ENCODE peak calls at places on chromosome 5, in four cellular contexts. E, G, T and J are unnamed samples.

GRCh38 chr5:110055301-110055700 is 365.6 kb downstream of the MAN2A1 start:
- DNase-seq in E (no peak), G (no peak), T (no peak), J (peak; percentile 40)

GRCh38 chr5:123283537-123283936 is 139.7 kb downstream of the CEP120 start:
- DNase-seq in T (no peak), E (no peak), G (no peak), J (no peak)

GRCh38 chr5:113058706-113059226 is 82.2 kb downstream of the DCP2 start:
- DNase-seq in G (no peak), E (no peak), T (no peak), J (no peak)

GRCh38 chr5:103364074-103364473 is 105.5 kb downstream of the MACIR start:
- DNase-seq in E (no peak), G (no peak), T (no peak), J (no peak)

GRCh38 chr5:85681871-85682270 is 935.9 kb upstream of the COX7C start:
- DNase-seq in T (no peak), E (no peak), G (no peak), J (no peak)

GRCh38 chr5:129670944-129671343 is 77.0 kb upstream of the MINAR2 start:
- DNase-seq in G (no peak), T (no peak), E (no peak), J (peak; percentile 71)

GRCh38 chr5:77087484-77088291 is 603 bp upstream of the ZBED3 start:
- DNase-seq in E (peak; percentile 38), T (peak; percentile 46), G (peak; percentile 44), J (peak; percentile 36)

GRCh38 chr5:142872795-142873194 is 102.6 kb downstream of the ARHGAP26 start:
- DNase-seq in G (no peak), E (peak; percentile 68), T (no peak), J (peak; percentile 17)

GRCh38 chr5:16464664-16465543 is 696 bp downstream of the ZNF622 start:
- DNase-seq in E (no peak), G (no peak), T (no peak), J (peak; percentile 46)

GRCh38 chr5:16593013-16593412 is 23.8 kb downstream of the RETREG1 start:
- DNase-seq in T (no peak), E (no peak), G (no peak), J (peak; percentile 51)

GRCh38 chr5:28284788-28285187 is 1246.4 kb upstream of the CDH9 start:
- DNase-seq in T (no peak), G (no peak), E (no peak), J (peak; percentile 3)

GRCh38 chr5:139808481-139809330 is 13.1 kb downstream of the PSD2 start:
- DNase-seq in E (no peak), G (no peak), T (no peak), J (peak; percentile 48)

GRCh38 chr5:136030956-136031611 is 2.3 kb downstream of the TGFBI start:
- DNase-seq in E (no peak), T (peak; percentile 19), G (no peak), J (peak; percentile 34)

GRCh38 chr5:4082966-4083564 is 487.4 kb downstream of the IRX1 start:
- DNase-seq in E (no peak), G (no peak), T (no peak), J (no peak)

GRCh38 chr5:155631116-155631515 is 617.6 kb downstream of the KIF4B start:
- DNase-seq in G (no peak), T (no peak), E (no peak), J (peak; percentile 1)

GRCh38 chr5:31329722-31330121 is 136.2 kb downstream of the CDH6 start:
- DNase-seq in T (no peak), G (no peak), E (no peak), J (no peak)

GRCh38 chr5:138353550-138353893 is 1.0 kb downstream of the KDM3B start:
- DNase-seq in E (no peak), T (no peak), G (no peak), J (no peak)

GRCh38 chr5:52787600-52788504 is at the start of the genes ITGA1 and PELO:
- DNase-seq in T (peak; percentile 90), G (peak; percentile 82), E (peak; percentile 68), J (peak; percentile 95)

GRCh38 chr5:35990941-35991592 is at the start of gene UGT3A1:
- DNase-seq in G (no peak), T (no peak), E (no peak), J (no peak)

GRCh38 chr5:6829150-6829784 is 116.0 kb downstream of the TENT4A start:
- DNase-seq in E (no peak), T (no peak), G (no peak), J (no peak)

GRCh38 chr5:123943136-123943535 is 431.2 kb downstream of the CSNK1G3 start:
- DNase-seq in G (no peak), E (no peak), T (no peak), J (peak; percentile 14)

GRCh38 chr5:136328097-136328496 is 37.2 kb downstream of the TRPC7 start:
- DNase-seq in T (no peak), E (no peak), G (no peak), J (no peak)

GRCh38 chr5:135222171-135222681 is 176.8 kb downstream of the MACROH2A1 start:
- DNase-seq in E (no peak), T (no peak), G (peak; percentile 5), J (no peak)

GRCh38 chr5:94849821-94850736 is 231.6 kb downstream of the SLF1 start:
- DNase-seq in G (no peak), E (no peak), T (no peak), J (peak; percentile 74)

GRCh38 chr5:131795879-131796792 is 681 bp downstream of the FNIP1 start:
- DNase-seq in G (peak; percentile 68), E (peak; percentile 74), T (peak; percentile 78), J (peak; percentile 89)

GRCh38 chr5:168513861-168514428 is 15.2 kb upstream of the FBLL1 start:
- DNase-seq in G (no peak), E (no peak), T (no peak), J (no peak)
- H3K36me3 ChIP-seq in G (no peaks in the 10 kb centered on the region), E (peaks cover 40% of the 10 kb centered on the region), T (peaks cover 98% of the 10 kb centered on the region), J (peaks cover 100% of the 10 kb centered on the region)

DNA sequence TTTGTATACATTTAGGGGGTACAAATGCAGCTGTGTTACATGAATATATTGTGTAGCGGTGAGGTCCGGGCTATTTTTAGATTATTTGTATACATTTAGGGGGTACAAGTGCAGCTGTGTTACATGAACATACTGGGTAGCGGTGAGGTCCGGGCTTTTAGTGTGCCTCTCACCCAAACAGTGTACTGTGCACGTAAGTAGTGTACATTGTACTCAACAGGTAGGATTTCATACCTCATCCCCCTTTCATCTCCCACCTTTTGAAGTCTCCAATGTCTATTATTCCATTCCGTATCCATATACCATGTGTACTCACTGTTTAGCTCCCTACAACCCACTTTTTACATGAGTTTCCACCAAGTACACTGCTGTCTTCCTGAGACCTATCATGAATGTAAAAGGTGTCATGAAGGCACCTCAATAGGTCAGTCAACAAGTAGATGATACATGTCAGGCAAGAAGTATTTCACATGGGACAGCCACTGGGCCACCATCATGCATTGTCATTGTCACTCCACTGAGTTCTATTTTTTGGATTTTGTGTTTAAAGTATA is 27.7 kb downstream of the SKP1 start:
- DNase-seq in E (no peak), T (no peak), G (no peak), J (no peak)
- H3K36me3 ChIP-seq in E (peaks cover 7% of the 10 kb centered on the region), T (peaks cover 88% of the 10 kb centered on the region), G (no peaks in the 10 kb centered on the region), J (peaks cover 66% of the 10 kb centered on the region)

GRCh38 chr5:80704221-80704620 is 49.4 kb upstream of the DHFR start:
- DNase-seq in T (no peak), G (no peak), E (no peak), J (no peak)
- H3K36me3 ChIP-seq in T (peaks cover 36% of the 10 kb centered on the region), G (no peaks in the 10 kb centered on the region), E (no peaks in the 10 kb centered on the region), J (peaks cover 6% of the 10 kb centered on the region)

DNA sequence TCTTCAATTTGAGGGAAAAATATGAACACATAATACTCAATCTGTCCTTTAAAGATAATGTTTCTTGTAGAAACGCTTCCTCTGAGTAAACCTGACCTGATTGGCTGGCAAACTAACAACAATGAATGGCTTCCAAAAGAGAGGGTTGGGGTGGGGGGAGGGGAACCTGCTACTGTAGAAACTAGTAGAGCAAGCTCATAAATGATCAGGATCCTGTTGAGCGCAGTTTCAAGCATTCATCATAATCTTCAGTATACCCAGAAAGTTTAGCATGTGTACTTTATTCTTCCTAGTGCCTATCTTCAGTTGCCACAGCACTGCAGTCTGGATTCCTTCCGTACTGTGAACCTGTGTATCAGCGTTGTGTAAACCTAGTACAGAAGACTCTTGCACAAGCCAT is 63.0 kb upstream of the FCHO2 start:
- DNase-seq in G (no peak), E (no peak), T (no peak), J (no peak)
- H3K36me3 ChIP-seq in G (no peaks in the 10 kb centered on the region), E (peaks cover 22% of the 10 kb centered on the region), T (peaks cover 90% of the 10 kb centered on the region), J (peaks cover 100% of the 10 kb centered on the region)

DNA sequence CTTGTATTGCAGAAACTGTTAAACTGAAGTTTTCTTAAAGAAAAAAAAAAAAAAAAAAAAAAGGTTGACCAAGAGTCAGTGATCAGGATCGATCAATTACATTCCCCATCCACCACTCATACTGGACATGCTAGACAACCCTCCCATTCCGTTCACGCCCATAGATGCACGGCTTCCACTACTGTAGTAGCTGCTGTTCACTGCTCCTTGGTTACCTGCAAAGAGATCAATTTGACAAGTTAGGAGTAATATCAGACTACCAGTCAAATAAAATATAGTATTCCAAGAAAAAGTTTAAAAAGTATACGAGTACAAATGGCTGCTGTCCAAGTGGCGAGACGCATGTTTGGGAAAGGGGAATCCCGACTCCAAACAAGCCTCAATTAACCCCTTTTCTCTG is 8.7 kb downstream of the HNRNPH1 start:
- DNase-seq in T (no peak), G (no peak), E (no peak), J (no peak)
- H3K36me3 ChIP-seq in T (peaks cover 99% of the 10 kb centered on the region), G (no peaks in the 10 kb centered on the region), E (peaks cover 55% of the 10 kb centered on the region), J (peaks cover 98% of the 10 kb centered on the region)